ENCODE peak calls at places on chromosomes 16 and 17, in four cellular contexts. R is mammary epithelial cell, S is testis, F is right lobe of liver. L is an unnamed sample.

GRCh38 chr16:57540387-57540786 is 2.1 kb upstream of the ADGRG5 start:
- DNase-seq in F (peak), R (no peak), S (no peak), L (no peak)

GRCh38 chr17:80529904-80530292 is 14.7 kb upstream of the RPTOR start:
- DNase-seq in F (no peak), R (no peak), S (no peak), L (no peak)

GRCh38 chr17:72715906-72716572 is 376.4 kb downstream of the SLC39A11 start:
- DNase-seq in F (no peak), S (no peak), R (peak), L (no peak)

GRCh38 chr17:47844230-47844629 is 3.2 kb upstream of the SCRN2 start:
- DNase-seq in F (no peak), S (no peak), R (no peak), L (no peak)

GRCh38 chr16:63652091-63652490 is 1469.8 kb downstream of the CDH11 start:
- DNase-seq in S (no peak), R (no peak), F (no peak), L (no peak)

GRCh38 chr17:35390663-35391062 is 17.2 kb upstream of the SLFN11 start:
- DNase-seq in R (no peak), F (no peak), S (no peak), L (no peak)

GRCh38 chr17:70320642-70321345 is 151.5 kb downstream of the KCNJ2 start:
- DNase-seq in S (no peak), R (no peak), F (no peak), L (no peak)

GRCh38 chr17:74512624-74513084 is 18.6 kb downstream of the CD300LB start:
- DNase-seq in S (no peak), R (peak), F (no peak), L (no peak)

GRCh38 chr16:81843243-81843582 is 64.1 kb downstream of the PLCG2 start:
- DNase-seq in S (no peak), R (no peak), F (no peak), L (no peak)

GRCh38 chr17:62761884-62762283 is 46.2 kb downstream of the MARCHF10 start:
- DNase-seq in F (no peak), R (peak), S (no peak), L (no peak)

GRCh38 chr17:18963126-18964017 is 11.4 kb downstream of the SLC5A10 start:
- DNase-seq in S (no peak), R (no peak), F (no peak), L (no peak)

GRCh38 chr16:67648764-67649407 is 3.9 kb downstream of the CARMIL2 start:
- DNase-seq in S (no peak), R (no peak), F (no peak), L (no peak)

GRCh38 chr16:64864232-64864803 is 257.5 kb downstream of the CDH11 start:
- DNase-seq in F (no peak), S (no peak), R (peak), L (no peak)

GRCh38 chr17:39235555-39236221 is 9.9 kb upstream of the STAC2 start:
- DNase-seq in R (peak), S (peak), F (peak), L (no peak)

GRCh38 chr16:81837312-81837748 is 58.2 kb downstream of the PLCG2 start:
- DNase-seq in R (no peak), F (no peak), S (no peak), L (no peak)

GRCh38 chr16:66273644-66274334 is 92.7 kb upstream of the CDH5 start:
- DNase-seq in S (no peak), R (peak), F (no peak), L (no peak)

GRCh38 chr17:35731239-35731931 is at the start of gene RASL10B:
- DNase-seq in F (no peak), S (peak), R (no peak), L (no peak)

GRCh38 chr16:35569413-35569812 is 2110.0 kb downstream of the TP53TG3F start:
- DNase-seq in F (no peak), R (no peak), S (no peak), L (no peak)

GRCh38 chr16:85798283-85798776 is 1.0 kb downstream of the EMC8 start:
- DNase-seq in F (no peak), R (no peak), S (no peak), L (no peak)

GRCh38 chr17:28130455-28130854 is 88.0 kb downstream of the NLK start:
- DNase-seq in R (no peak), F (no peak), S (no peak), L (no peak)

GRCh38 chr17:27765353-27765752 is 35.0 kb downstream of the NOS2 start:
- DNase-seq in R (no peak), S (no peak), F (no peak), L (no peak)

GRCh38 chr17:52885882-52886281 is 727.4 kb upstream of the CA10 start:
- DNase-seq in R (no peak), S (no peak), F (no peak), L (no peak)

GRCh38 chr17:76139801-76140660 is 1.0 kb downstream of the FOXJ1 start:
- DNase-seq in R (no peak), F (no peak), S (peak), L (no peak)

GRCh38 chr16:86398622-86399021 is 111.7 kb upstream of the FOXF1 start:
- DNase-seq in R (no peak), F (no peak), S (no peak), L (no peak)

GRCh38 chr16:8865145-8865882 is 3.5 kb downstream of the CARHSP1 start:
- DNase-seq in R (no peak), S (no peak), F (no peak), L (no peak)

GRCh38 chr16:85473909-85474640 is 139.0 kb upstream of the GSE1 start:
- DNase-seq in S (peak), R (no peak), F (no peak), L (no peak)

GRCh38 chr16:88905563-88905962 is 39.1 kb upstream of the PABPN1L start:
- DNase-seq in S (peak), F (no peak), R (no peak), L (no peak)

GRCh38 chr16:57422026-57422944 is 17.7 kb downstream of the CCL17 start:
- DNase-seq in S (peak), R (peak), F (no peak), L (no peak)

GRCh38 chr17:1494203-1494602 is 1.7 kb upstream of the MYO1C start:
- DNase-seq in R (no peak), F (no peak), S (no peak), L (no peak)

GRCh38 chr17:57001541-57001940 is 23.6 kb downstream of the SCPEP1 start:
- DNase-seq in S (no peak), F (no peak), R (no peak), L (no peak)

GRCh38 chr16:19595043-19595767 is 39.7 kb downstream of the VPS35L start:
- DNase-seq in S (peak), R (no peak), F (no peak), L (no peak)

GRCh38 chr17:74859439-74860228 is at the start of gene GRIN2C:
- DNase-seq in R (no peak), F (no peak), S (no peak), L (no peak)

GRCh38 chr17:43471801-43472200 is 12.0 kb upstream of the DHX8 start:
- DNase-seq in S (no peak), R (peak), F (no peak), L (no peak)

GRCh38 chr17:5676012-5676411 is 91.7 kb upstream of the NLRP1 start:
- DNase-seq in F (no peak), S (no peak), R (no peak), L (no peak)

GRCh38 chr17:80981062-80981902 is 10.4 kb upstream of the CHMP6 start:
- DNase-seq in F (no peak), S (no peak), R (no peak), L (no peak)

GRCh38 chr17:29674270-29674669 is 51.6 kb upstream of the CORO6 start:
- DNase-seq in S (no peak), R (no peak), F (no peak), L (no peak)

GRCh38 chr17:29347831-29348281 is 42.3 kb upstream of the TAOK1 start:
- DNase-seq in R (peak), F (no peak), S (no peak), L (no peak)

GRCh38 chr17:71550675-71551074 is 570.1 kb upstream of the SOX9 start:
- DNase-seq in R (no peak), F (no peak), S (no peak), L (no peak)

GRCh38 chr17:7561028-7561575 is 617 bp upstream of the SENP3 start:
- DNase-seq in R (peak), S (peak), F (peak), L (peak)
- H3K27ac ChIP-seq in R (peak), S (peak), F (peak), L (peak)

GRCh38 chr17:33291248-33292183 is 1.6 kb downstream of the ASIC2 start:
- DNase-seq in R (peak), S (peak), F (no peak), L (no peak)
- H3K4me3 ChIP-seq in R (peak), S (peak), F (no peak), L (peak)

GRCh38 chr16:7511549-7512260 is 179.1 kb downstream of the RBFOX1 start:
- DNase-seq in R (no peak), S (no peak), F (no peak), L (no peak)

GRCh38 chr16:7509919-7510705 is 177.5 kb downstream of the RBFOX1 start:
- DNase-seq in S (no peak), F (no peak), R (no peak), L (no peak)

GRCh38 chr16:7512503-7512902 is 179.9 kb downstream of the RBFOX1 start:
- DNase-seq in R (no peak), F (no peak), S (no peak), L (no peak)

GRCh38 chr16:7515543-7515942 is 182.9 kb downstream of the RBFOX1 start:
- DNase-seq in R (no peak), S (no peak), F (no peak), L (no peak)

DNA sequence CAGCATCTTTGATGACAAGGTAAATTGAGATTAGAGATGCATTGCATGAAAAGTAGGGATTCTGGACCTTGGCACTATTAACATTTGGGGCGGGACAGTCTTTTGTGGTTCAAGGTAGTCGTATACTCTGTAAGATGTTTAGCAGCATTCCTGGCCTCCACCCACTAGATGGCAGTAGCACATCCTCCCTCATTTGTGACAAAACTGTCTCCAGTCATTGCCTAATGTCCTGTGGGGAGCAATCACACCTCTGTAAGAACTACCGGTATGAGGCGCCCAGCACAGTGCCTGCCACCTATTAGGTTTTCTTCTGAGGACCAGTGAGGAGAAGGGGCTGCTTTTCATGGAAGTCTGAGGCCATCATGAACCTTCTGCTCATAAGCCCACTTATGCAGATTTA is 180.8 kb downstream of the RBFOX1 start:
- DNase-seq in F (no peak), R (no peak), S (peak), L (no peak)
- TF ChIP-seq CTCF in F (peak), R (no peak), S (no peak), L (no peak)

GRCh38 chr16:50252874-50253510 is 13.4 kb upstream of the ADCY7 start:
- DNase-seq in F (no peak), R (no peak), S (no peak), L (no peak)
- H3K27ac ChIP-seq in F (no peak), R (no peak), S (no peak), L (no peak)

DNA sequence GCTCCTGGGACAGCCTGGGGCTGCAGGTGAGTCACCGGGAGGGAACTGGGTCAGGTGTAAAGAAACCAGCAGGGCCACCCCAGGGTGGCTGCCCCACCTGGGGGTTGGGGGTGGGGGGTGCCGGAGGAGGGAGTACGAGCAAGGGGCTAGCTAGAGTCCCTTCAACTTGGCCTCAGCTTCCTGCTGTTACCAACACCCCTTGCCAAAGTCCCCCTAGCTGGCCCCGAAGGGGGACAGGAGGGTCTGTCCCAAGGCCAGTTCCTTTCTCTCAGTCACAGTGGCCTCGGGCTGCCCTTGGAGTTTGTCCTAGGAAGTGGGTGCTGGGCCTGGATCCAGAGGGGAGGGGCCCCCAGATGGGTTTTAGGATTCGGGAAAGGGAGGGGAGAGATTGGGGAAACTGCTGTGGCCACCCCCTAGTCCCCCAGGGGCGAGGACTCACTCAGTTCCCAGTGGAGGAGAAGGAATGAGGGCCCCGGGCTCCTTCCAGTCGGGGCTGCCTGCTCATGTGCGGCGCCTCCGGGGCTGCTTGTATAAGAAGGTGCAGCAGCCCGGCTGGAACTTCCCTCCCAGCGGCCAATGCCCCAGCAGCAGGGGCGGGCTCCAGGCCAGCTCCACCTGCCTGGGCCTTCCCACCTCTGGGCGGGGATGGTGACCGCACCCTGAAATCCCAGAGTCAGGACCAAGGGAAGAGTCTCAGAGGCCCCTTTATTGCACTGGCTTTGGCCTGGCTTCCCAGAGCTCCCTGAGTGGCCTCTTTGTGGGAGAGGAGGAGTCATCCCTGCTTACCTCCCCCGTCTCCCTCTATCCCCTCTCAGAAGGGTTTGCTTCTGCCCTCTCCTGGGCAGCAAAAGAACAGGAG is 7.3 kb downstream of the ARHGAP27 start:
- DNase-seq in R (peak), S (peak), F (peak), L (no peak)
- H3K4me3 ChIP-seq in R (peak), S (no peak), F (no peak), L (no peak)

GRCh38 chr17:2724783-2725164 is 13.2 kb upstream of the CLUH start:
- DNase-seq in S (peak), R (peak), F (no peak), L (no peak)
- TF ChIP-seq CTCF in S (no peak), R (no peak), F (peak), L (no peak)

DNA sequence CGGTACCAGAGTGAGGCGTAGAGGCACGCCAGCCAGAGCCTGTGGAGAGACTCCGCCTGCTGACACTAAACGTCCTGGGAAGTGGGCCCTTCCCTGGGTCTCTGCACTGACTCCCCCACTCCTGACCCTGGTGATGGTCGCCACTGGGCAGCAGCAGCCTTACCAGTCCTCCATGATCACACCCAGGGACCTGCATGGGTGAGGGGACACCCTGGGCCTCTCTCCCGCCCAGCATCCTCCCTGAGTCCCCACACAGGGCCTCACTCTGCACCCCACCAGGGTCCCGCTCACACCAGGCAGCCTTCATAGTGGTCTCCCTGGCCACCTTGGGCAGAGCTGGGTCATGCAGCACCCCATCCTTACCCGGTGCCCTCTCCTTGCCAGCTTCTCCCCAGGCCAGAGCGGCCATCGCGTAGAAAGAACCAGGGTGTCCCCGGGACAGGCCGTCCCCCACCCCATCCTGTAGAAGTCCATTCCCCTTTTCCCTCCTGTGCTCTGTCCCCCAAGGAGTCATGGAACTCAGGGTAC is 10.7 kb downstream of the RGS11 start:
- DNase-seq in S (no peak), F (no peak), R (no peak), L (no peak)
- H3K27ac ChIP-seq in S (peak), F (no peak), R (no peak), L (no peak)

GRCh38 chr17:51044964-51045363 is 75.7 kb downstream of the SPAG9 start:
- DNase-seq in S (no peak), R (no peak), F (no peak), L (no peak)

GRCh38 chr17:51046527-51047384 is 73.9 kb downstream of the SPAG9 start:
- DNase-seq in R (peak), S (peak), F (no peak), L (no peak)

GRCh38 chr17:51050291-51051033 is 70.2 kb downstream of the SPAG9 start:
- DNase-seq in R (peak), F (no peak), S (no peak), L (no peak)

DNA sequence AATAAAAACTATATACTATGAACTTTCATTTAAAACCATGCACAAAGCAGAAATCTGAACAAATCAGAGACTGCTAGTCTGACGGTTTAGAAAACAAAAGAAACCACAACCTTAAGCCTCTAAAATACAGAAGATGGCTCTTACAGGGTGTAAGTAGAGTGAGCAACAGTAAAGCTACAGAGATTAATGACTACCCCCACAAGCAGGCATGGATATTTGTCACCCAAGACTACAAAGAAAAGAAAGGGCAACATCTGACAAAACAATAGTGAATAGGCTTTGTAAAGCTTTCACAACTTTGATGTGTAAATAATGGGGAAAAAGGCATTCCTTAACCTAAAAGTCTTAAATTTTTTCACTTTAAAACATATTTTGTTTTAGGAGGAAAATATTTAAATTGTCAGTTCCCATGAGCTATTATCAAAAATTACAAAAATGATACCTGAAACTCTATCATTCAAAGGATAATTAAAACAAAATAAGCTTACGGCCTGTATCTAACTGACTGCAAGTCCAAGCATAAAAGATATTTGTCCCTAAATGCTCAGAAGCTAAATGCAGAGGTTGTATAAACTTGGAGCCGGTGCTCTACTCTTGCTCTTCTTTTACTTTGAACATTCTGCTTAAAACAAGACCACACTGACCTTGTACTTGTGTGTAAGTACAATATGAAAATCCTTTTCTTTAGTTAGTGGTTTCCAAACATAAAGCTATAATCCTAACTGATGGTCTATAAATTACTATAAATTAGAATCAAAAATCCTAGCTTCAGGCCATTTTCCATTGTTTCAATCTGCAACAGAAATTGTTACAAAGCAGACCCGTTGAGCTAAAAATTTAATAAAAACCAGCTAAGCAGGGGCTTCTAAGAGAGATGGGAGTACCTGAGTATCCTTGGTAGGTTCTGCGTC is 74.8 kb downstream of the SPAG9 start:
- DNase-seq in S (no peak), F (no peak), R (peak), L (no peak)
- H3K4me3 ChIP-seq in S (no peak), F (no peak), R (no peak), L (peak)